ENCODE peak calls at places on chromosomes 16 and 17, in five cellular contexts. One of them, this sample, is unnamed.

GRCh38 chr17:64698725-64699124 is 36.6 kb upstream of the SMURF2 start:
- DNase-seq in progenitor cell of endocrine pancreas: no peak
- DNase-seq in fibroblast of pulmonary artery: no peak
- DNase-seq in AG04450: no peak
- DNase-seq in GM13976: no peak
- DNase-seq in this sample: no peak

GRCh38 chr16:58515871-58516767 is 802 bp downstream of the SETD6 start:
- DNase-seq in progenitor cell of endocrine pancreas: no peak
- DNase-seq in fibroblast of pulmonary artery: no peak
- DNase-seq in AG04450: no peak
- DNase-seq in GM13976: peak; percentile 79
- DNase-seq in this sample: peak; percentile 60

GRCh38 chr17:44522883-44523671 is 19.9 kb upstream of the GPATCH8 start:
- DNase-seq in progenitor cell of endocrine pancreas: no peak
- DNase-seq in fibroblast of pulmonary artery: peak; percentile 78
- DNase-seq in AG04450: no peak
- DNase-seq in GM13976: peak; percentile 80
- DNase-seq in this sample: peak; percentile 87

GRCh38 chr16:57071840-57072541 is 20.4 kb upstream of the CPNE2 start:
- DNase-seq in progenitor cell of endocrine pancreas: no peak
- DNase-seq in fibroblast of pulmonary artery: peak; percentile 76
- DNase-seq in AG04450: no peak
- DNase-seq in GM13976: no peak
- DNase-seq in this sample: peak; percentile 28

GRCh38 chr17:34318474-34318873 is 761 bp upstream of the CCL8 start:
- DNase-seq in progenitor cell of endocrine pancreas: no peak
- DNase-seq in fibroblast of pulmonary artery: no peak
- DNase-seq in AG04450: no peak
- DNase-seq in GM13976: no peak
- DNase-seq in this sample: peak; percentile 29

GRCh38 chr17:59753522-59754467 is 46.3 kb downstream of the VMP1 start:
- DNase-seq in progenitor cell of endocrine pancreas: no peak
- DNase-seq in fibroblast of pulmonary artery: peak; percentile 95
- DNase-seq in AG04450: peak; percentile 84
- DNase-seq in GM13976: peak; percentile 68
- DNase-seq in this sample: peak; percentile 35

GRCh38 chr17:66549312-66549705 is 246.9 kb downstream of the PRKCA start:
- DNase-seq in progenitor cell of endocrine pancreas: no peak
- DNase-seq in fibroblast of pulmonary artery: peak; percentile 40
- DNase-seq in AG04450: no peak
- DNase-seq in GM13976: no peak
- DNase-seq in this sample: no peak

GRCh38 chr16:88627531-88628411 is 10.6 kb upstream of the IL17C start:
- DNase-seq in progenitor cell of endocrine pancreas: no peak
- DNase-seq in fibroblast of pulmonary artery: no peak
- DNase-seq in AG04450: no peak
- DNase-seq in GM13976: no peak
- DNase-seq in this sample: no peak

GRCh38 chr17:34756670-34757021 is 177.3 kb downstream of the TMEM132E start:
- DNase-seq in progenitor cell of endocrine pancreas: no peak
- DNase-seq in fibroblast of pulmonary artery: no peak
- DNase-seq in AG04450: no peak
- DNase-seq in GM13976: no peak
- DNase-seq in this sample: no peak

GRCh38 chr17:72560303-72561247 is 439.8 kb downstream of the SOX9 start:
- DNase-seq in progenitor cell of endocrine pancreas: peak; percentile 56
- DNase-seq in fibroblast of pulmonary artery: peak; percentile 66
- DNase-seq in AG04450: no peak
- DNase-seq in GM13976: peak; percentile 89
- DNase-seq in this sample: peak; percentile 45

GRCh38 chr16:10949424-10949970 is 5.1 kb downstream of the CLEC16A start:
- DNase-seq in progenitor cell of endocrine pancreas: no peak
- DNase-seq in fibroblast of pulmonary artery: peak; percentile 39
- DNase-seq in AG04450: no peak
- DNase-seq in GM13976: peak; percentile 52
- DNase-seq in this sample: peak; percentile 75

GRCh38 chr16:80751167-80751566 is 53.2 kb downstream of the CDYL2 start:
- DNase-seq in progenitor cell of endocrine pancreas: no peak
- DNase-seq in fibroblast of pulmonary artery: peak; percentile 83
- DNase-seq in AG04450: peak; percentile 50
- DNase-seq in GM13976: no peak
- DNase-seq in this sample: no peak

GRCh38 chr16:13767215-13767614 is 152.7 kb upstream of the ERCC4 start:
- DNase-seq in progenitor cell of endocrine pancreas: no peak
- DNase-seq in fibroblast of pulmonary artery: no peak
- DNase-seq in AG04450: no peak
- DNase-seq in GM13976: no peak
- DNase-seq in this sample: no peak

GRCh38 chr16:80804061-80804450 is 342 bp downstream of the CDYL2 start:
- DNase-seq in progenitor cell of endocrine pancreas: no peak
- DNase-seq in fibroblast of pulmonary artery: peak; percentile 77
- DNase-seq in AG04450: peak; percentile 30
- DNase-seq in GM13976: peak; percentile 62
- DNase-seq in this sample: peak; percentile 70

GRCh38 chr16:560221-560700 is at the start of gene PRR35:
- DNase-seq in progenitor cell of endocrine pancreas: no peak
- DNase-seq in fibroblast of pulmonary artery: no peak
- DNase-seq in AG04450: no peak
- DNase-seq in GM13976: no peak
- DNase-seq in this sample: no peak

GRCh38 chr17:2797632-2798031 is 1.4 kb downstream of the RAP1GAP2 start:
- DNase-seq in progenitor cell of endocrine pancreas: no peak
- DNase-seq in fibroblast of pulmonary artery: no peak
- DNase-seq in AG04450: no peak
- DNase-seq in GM13976: no peak
- DNase-seq in this sample: no peak

GRCh38 chr17:78143214-78144145 is 2.7 kb upstream of the C17orf99 start:
- DNase-seq in progenitor cell of endocrine pancreas: no peak
- DNase-seq in fibroblast of pulmonary artery: no peak
- DNase-seq in AG04450: no peak
- DNase-seq in GM13976: no peak
- DNase-seq in this sample: peak; percentile 20

GRCh38 chr17:58402047-58402446 is 15.3 kb downstream of the RNF43 start:
- DNase-seq in progenitor cell of endocrine pancreas: no peak
- DNase-seq in fibroblast of pulmonary artery: peak; percentile 57
- DNase-seq in AG04450: no peak
- DNase-seq in GM13976: no peak
- DNase-seq in this sample: peak; percentile 37

GRCh38 chr17:58396173-58396572 is 21.2 kb downstream of the RNF43 start:
- DNase-seq in progenitor cell of endocrine pancreas: no peak
- DNase-seq in fibroblast of pulmonary artery: no peak
- DNase-seq in AG04450: no peak
- DNase-seq in GM13976: no peak
- DNase-seq in this sample: no peak

GRCh38 chr17:36920032-36921000 is 17.0 kb upstream of the LHX1 start:
- DNase-seq in progenitor cell of endocrine pancreas: no peak
- DNase-seq in fibroblast of pulmonary artery: no peak
- DNase-seq in AG04450: no peak
- DNase-seq in GM13976: no peak
- DNase-seq in this sample: peak; percentile 48

GRCh38 chr16:75459691-75460090 is 4.8 kb downstream of the TMEM170A start:
- DNase-seq in progenitor cell of endocrine pancreas: no peak
- DNase-seq in fibroblast of pulmonary artery: no peak
- DNase-seq in AG04450: no peak
- DNase-seq in GM13976: no peak
- DNase-seq in this sample: no peak

GRCh38 chr16:75591001-75591852 is 25.0 kb downstream of the GABARAPL2 start:
- DNase-seq in progenitor cell of endocrine pancreas: no peak
- DNase-seq in fibroblast of pulmonary artery: peak; percentile 83
- DNase-seq in AG04450: no peak
- DNase-seq in GM13976: no peak
- DNase-seq in this sample: no peak

GRCh38 chr17:50028207-50029120 is 27.4 kb upstream of the ITGA3 start:
- DNase-seq in progenitor cell of endocrine pancreas: no peak
- DNase-seq in fibroblast of pulmonary artery: peak; percentile 62
- DNase-seq in AG04450: no peak
- DNase-seq in GM13976: no peak
- DNase-seq in this sample: no peak

GRCh38 chr17:50265690-50266306 is 8.5 kb upstream of the TMEM92 start:
- DNase-seq in progenitor cell of endocrine pancreas: no peak
- DNase-seq in fibroblast of pulmonary artery: no peak
- DNase-seq in AG04450: no peak
- DNase-seq in GM13976: peak; percentile 30
- DNase-seq in this sample: no peak

GRCh38 chr16:55465077-55465896 is 13.7 kb upstream of the MMP2 start:
- DNase-seq in progenitor cell of endocrine pancreas: peak; percentile 91
- DNase-seq in fibroblast of pulmonary artery: peak; percentile 90
- DNase-seq in AG04450: peak; percentile 72
- DNase-seq in GM13976: peak; percentile 80
- DNase-seq in this sample: peak; percentile 91
- TF ChIP-seq CTCF in progenitor cell of endocrine pancreas: no peak
- TF ChIP-seq CTCF in fibroblast of pulmonary artery: peak; percentile 100
- TF ChIP-seq CTCF in AG04450: peak; percentile 99
- TF ChIP-seq CTCF in GM13976: peak; percentile 99
- TF ChIP-seq CTCF in this sample: peak; percentile 99

GRCh38 chr16:86733526-86734254 is 155.3 kb downstream of the FOXL1 start:
- DNase-seq in progenitor cell of endocrine pancreas: no peak
- DNase-seq in fibroblast of pulmonary artery: no peak
- DNase-seq in AG04450: no peak
- DNase-seq in GM13976: no peak
- DNase-seq in this sample: no peak
- TF ChIP-seq CTCF in progenitor cell of endocrine pancreas: no peak
- TF ChIP-seq CTCF in fibroblast of pulmonary artery: no peak
- TF ChIP-seq CTCF in AG04450: no peak
- TF ChIP-seq CTCF in GM13976: no peak
- TF ChIP-seq CTCF in this sample: no peak

GRCh38 chr17:75693500-75694481 is 26.7 kb downstream of the SAP30BP start:
- DNase-seq in progenitor cell of endocrine pancreas: no peak
- DNase-seq in fibroblast of pulmonary artery: peak; percentile 69
- DNase-seq in AG04450: no peak
- DNase-seq in GM13976: no peak
- DNase-seq in this sample: no peak
- TF ChIP-seq CTCF in progenitor cell of endocrine pancreas: no peak
- TF ChIP-seq CTCF in fibroblast of pulmonary artery: no peak
- TF ChIP-seq CTCF in AG04450: no peak
- TF ChIP-seq CTCF in GM13976: no peak
- TF ChIP-seq CTCF in this sample: no peak

GRCh38 chr17:7712111-7712771 is 5.3 kb upstream of the DNAH2 start:
- DNase-seq in progenitor cell of endocrine pancreas: no peak
- DNase-seq in fibroblast of pulmonary artery: no peak
- DNase-seq in AG04450: no peak
- DNase-seq in GM13976: no peak
- DNase-seq in this sample: no peak

GRCh38 chr17:7713782-7714181 is 3.8 kb upstream of the DNAH2 start:
- DNase-seq in progenitor cell of endocrine pancreas: no peak
- DNase-seq in fibroblast of pulmonary artery: no peak
- DNase-seq in AG04450: no peak
- DNase-seq in GM13976: no peak
- DNase-seq in this sample: no peak

GRCh38 chr17:7710341-7710740 is 5.3 kb downstream of the EFNB3 start:
- DNase-seq in progenitor cell of endocrine pancreas: no peak
- DNase-seq in fibroblast of pulmonary artery: no peak
- DNase-seq in AG04450: no peak
- DNase-seq in GM13976: no peak
- DNase-seq in this sample: no peak

GRCh38 chr17:7709031-7709430 is 4.0 kb downstream of the EFNB3 start:
- DNase-seq in progenitor cell of endocrine pancreas: no peak
- DNase-seq in fibroblast of pulmonary artery: no peak
- DNase-seq in AG04450: no peak
- DNase-seq in GM13976: no peak
- DNase-seq in this sample: no peak

DNA sequence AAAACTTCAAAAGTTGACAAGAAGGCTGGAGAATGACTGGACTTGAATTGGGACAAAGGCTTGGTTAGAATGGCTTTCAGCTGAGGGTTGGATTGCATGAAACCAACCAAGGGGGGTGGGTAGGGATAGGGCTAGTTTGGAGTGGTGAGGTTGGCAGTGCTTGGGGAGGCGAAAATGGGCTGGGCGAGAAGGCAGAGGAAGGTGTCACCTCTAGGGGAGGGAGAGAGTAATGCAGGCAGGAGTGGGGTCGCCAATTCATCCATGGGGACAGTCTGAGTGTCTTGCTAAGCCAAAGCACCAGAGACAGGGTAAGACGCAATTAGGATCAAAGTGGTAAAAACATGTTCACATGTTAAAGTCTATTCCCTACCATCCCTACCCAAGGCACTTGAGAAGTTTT is 6.2 kb upstream of the DNAH2 start:
- DNase-seq in progenitor cell of endocrine pancreas: no peak
- DNase-seq in fibroblast of pulmonary artery: no peak
- DNase-seq in AG04450: no peak
- DNase-seq in GM13976: no peak
- DNase-seq in this sample: peak; percentile 38
- TF ChIP-seq CTCF in progenitor cell of endocrine pancreas: peak; percentile 31
- TF ChIP-seq CTCF in fibroblast of pulmonary artery: no peak
- TF ChIP-seq CTCF in AG04450: peak; percentile 11
- TF ChIP-seq CTCF in GM13976: no peak
- TF ChIP-seq CTCF in this sample: peak; percentile 39

GRCh38 chr16:7615565-7615964 is 282.9 kb downstream of the RBFOX1 start:
- DNase-seq in progenitor cell of endocrine pancreas: no peak
- DNase-seq in fibroblast of pulmonary artery: no peak
- DNase-seq in AG04450: no peak
- DNase-seq in GM13976: no peak
- DNase-seq in this sample: no peak
- TF ChIP-seq CTCF in progenitor cell of endocrine pancreas: no peak
- TF ChIP-seq CTCF in fibroblast of pulmonary artery: no peak
- TF ChIP-seq CTCF in AG04450: no peak
- TF ChIP-seq CTCF in GM13976: no peak
- TF ChIP-seq CTCF in this sample: no peak

GRCh38 chr17:28727727-28728363 is 743 bp upstream of the NEK8 start:
- DNase-seq in progenitor cell of endocrine pancreas: no peak
- DNase-seq in fibroblast of pulmonary artery: peak; percentile 31
- DNase-seq in AG04450: no peak
- DNase-seq in GM13976: peak; percentile 83
- DNase-seq in this sample: peak; percentile 97
- TF ChIP-seq CTCF in progenitor cell of endocrine pancreas: no peak
- TF ChIP-seq CTCF in fibroblast of pulmonary artery: peak; percentile 28
- TF ChIP-seq CTCF in AG04450: peak; percentile 48
- TF ChIP-seq CTCF in GM13976: peak; percentile 31
- TF ChIP-seq CTCF in this sample: no peak

GRCh38 chr16:25690563-25691143 is 1.1 kb upstream of the HS3ST4 start:
- DNase-seq in progenitor cell of endocrine pancreas: no peak
- DNase-seq in fibroblast of pulmonary artery: no peak
- DNase-seq in AG04450: no peak
- DNase-seq in GM13976: no peak
- DNase-seq in this sample: no peak
- TF ChIP-seq CTCF in progenitor cell of endocrine pancreas: peak; percentile 19
- TF ChIP-seq CTCF in fibroblast of pulmonary artery: no peak
- TF ChIP-seq CTCF in AG04450: no peak
- TF ChIP-seq CTCF in GM13976: no peak
- TF ChIP-seq CTCF in this sample: no peak

DNA sequence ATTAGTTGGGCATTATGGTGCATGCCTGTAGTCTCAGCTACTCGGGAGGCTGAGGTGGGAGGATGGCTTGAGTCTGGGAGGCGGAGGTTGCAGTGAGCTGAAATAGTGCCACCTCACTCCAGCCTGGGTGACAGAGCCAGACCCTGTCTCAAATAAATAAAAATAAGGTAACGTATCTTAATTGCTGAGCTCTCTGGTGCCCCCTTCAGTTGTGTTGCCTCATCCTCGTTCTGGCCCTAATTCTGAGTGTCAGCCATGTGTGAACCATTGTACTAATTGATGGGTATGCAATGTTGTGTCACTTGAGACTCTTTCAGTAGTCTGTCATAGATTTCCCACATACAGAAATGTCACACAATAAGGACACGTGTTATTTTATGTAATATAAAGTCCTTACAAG is 363.1 kb upstream of the RBFOX1 start:
- DNase-seq in progenitor cell of endocrine pancreas: no peak
- DNase-seq in fibroblast of pulmonary artery: no peak
- DNase-seq in AG04450: no peak
- DNase-seq in GM13976: no peak
- DNase-seq in this sample: no peak
- TF ChIP-seq CTCF in progenitor cell of endocrine pancreas: peak; percentile 22
- TF ChIP-seq CTCF in fibroblast of pulmonary artery: no peak
- TF ChIP-seq CTCF in AG04450: no peak
- TF ChIP-seq CTCF in GM13976: no peak
- TF ChIP-seq CTCF in this sample: no peak